ENCODE peak calls at places on chromosomes 11 and 22, in seven cellular contexts. K is lung, Z is GM23338, T is dorsolateral prefrontal cortex, Y is A549, L is AG09309, D is testis. N is an unnamed sample.

GRCh38 chr11:116955548-116955947 is 118.1 kb upstream of the APOA1 start:
- DNase-seq in K (no peak), Z (no peak), T (no peak), Y (no peak), L (no peak), D (no peak), N (no peak)

GRCh38 chr11:13221722-13222121 is 55.9 kb upstream of the BMAL1 start:
- DNase-seq in K (no peak), Z (no peak), T (no peak), Y (no peak), L (no peak), D (no peak), N (no peak)

GRCh38 chr11:100789500-100789899 is 102.4 kb downstream of the ARHGAP42 start:
- DNase-seq in K (no peak), Z (no peak), T (no peak), Y (no peak), L (no peak), D (no peak), N (no peak)

GRCh38 chr11:99682646-99683045 is 661.9 kb downstream of the CNTN5 start:
- DNase-seq in K (no peak), Z (no peak), T (no peak), Y (no peak), L (no peak), D (no peak), N (no peak)

GRCh38 chr11:66845876-66846212 is 2.6 kb downstream of the RCE1 start:
- DNase-seq in K (no peak), Z (no peak), T (no peak), Y (no peak), L (no peak), D (peak; percentile 13), N (no peak)

GRCh38 chr11:115222863-115223530 is 281.2 kb downstream of the CADM1 start:
- DNase-seq in K (no peak), Z (no peak), T (no peak), Y (no peak), L (no peak), D (no peak), N (no peak)

GRCh38 chr22:45911601-45912271 is 65.2 kb downstream of the WNT7B start:
- DNase-seq in K (peak; percentile 84), Z (no peak), T (no peak), Y (peak; percentile 72), L (no peak), D (no peak), N (no peak)

GRCh38 chr11:2838676-2839075 is 46.9 kb downstream of the CDKN1C start:
- DNase-seq in K (no peak), Z (no peak), T (no peak), Y (no peak), L (no peak), D (no peak), N (no peak)

GRCh38 chr22:48240935-48241230 is 1478.4 kb downstream of the TBC1D22A start:
- DNase-seq in K (no peak), Z (no peak), T (no peak), Y (no peak), L (no peak), D (peak; percentile 4), N (no peak)

GRCh38 chr11:44817207-44817944 is 90.6 kb downstream of the TSPAN18 start:
- DNase-seq in K (no peak), Z (no peak), T (no peak), Y (no peak), L (no peak), D (no peak), N (no peak)

GRCh38 chr11:95831198-95831883 is 41.0 kb downstream of the CEP57 start:
- DNase-seq in K (no peak), Z (no peak), T (no peak), Y (no peak), L (peak; percentile 87), D (no peak), N (peak; percentile 53)

GRCh38 chr22:37680191-37680851 is 4.9 kb downstream of the LGALS1 start:
- DNase-seq in K (no peak), Z (no peak), T (no peak), Y (no peak), L (no peak), D (no peak), N (no peak)

GRCh38 chr11:93821617-93822016 is 28.8 kb downstream of the VSTM5 start:
- DNase-seq in K (no peak), Z (no peak), T (no peak), Y (no peak), L (no peak), D (no peak), N (peak; percentile 64)

GRCh38 chr11:118618115-118618990 is 10.9 kb downstream of the PHLDB1 start:
- DNase-seq in K (no peak), Z (no peak), T (peak; percentile 83), Y (no peak), L (no peak), D (peak; percentile 78), N (no peak)

GRCh38 chr11:74182635-74183034 is 11.5 kb downstream of the PPME1 start:
- DNase-seq in K (no peak), Z (no peak), T (no peak), Y (no peak), L (no peak), D (no peak), N (no peak)

GRCh38 chr11:89736566-89736965 is 26.5 kb downstream of the TRIM77 start:
- DNase-seq in K (no peak), Z (no peak), T (no peak), Y (no peak), L (no peak), D (no peak), N (no peak)

GRCh38 chr11:99884750-99885149 is 802.3 kb upstream of the ARHGAP42 start:
- DNase-seq in K (no peak), Z (peak; percentile 25), T (no peak), Y (no peak), L (no peak), D (no peak), N (no peak)

GRCh38 chr11:120703358-120704152 is 192.0 kb downstream of the GRIK4 start:
- DNase-seq in K (no peak), Z (no peak), T (no peak), Y (no peak), L (no peak), D (no peak), N (no peak)

GRCh38 chr11:34604216-34604615 is 16.7 kb upstream of the EHF start:
- DNase-seq in K (no peak), Z (no peak), T (no peak), Y (no peak), L (no peak), D (no peak), N (no peak)

GRCh38 chr22:36221799-36222751 is 17.3 kb downstream of the APOL2 start:
- DNase-seq in K (peak; percentile 67), Z (peak; percentile 86), T (peak; percentile 39), Y (peak; percentile 19), L (no peak), D (peak; percentile 70), N (no peak)

GRCh38 chr11:110896358-110896757 is 184.1 kb upstream of the ARHGAP20 start:
- DNase-seq in K (no peak), Z (no peak), T (no peak), Y (no peak), L (peak; percentile 28), D (no peak), N (no peak)

GRCh38 chr11:85941380-85941973 is 86.3 kb downstream of the CCDC83 start:
- DNase-seq in K (peak; percentile 53), Z (peak; percentile 77), T (peak; percentile 63), Y (peak; percentile 47), L (no peak), D (peak; percentile 76), N (no peak)

GRCh38 chr11:75554258-75555022 is 7.6 kb upstream of the SERPINH1 start:
- DNase-seq in K (peak; percentile 74), Z (peak; percentile 88), T (peak; percentile 96), Y (no peak), L (peak; percentile 99), D (peak; percentile 88), N (no peak)

GRCh38 chr11:706957-707816 is 1.2 kb downstream of the EPS8L2 start:
- DNase-seq in K (peak; percentile 66), Z (peak; percentile 62), T (no peak), Y (peak; percentile 74), L (no peak), D (no peak), N (no peak)

GRCh38 chr11:119319702-119320592 is 3.0 kb upstream of the MCAM start:
- DNase-seq in K (peak; percentile 27), Z (no peak), T (peak; percentile 83), Y (no peak), L (no peak), D (no peak), N (no peak)

GRCh38 chr11:124896071-124896750 is 1.5 kb downstream of the ROBO4 start:
- DNase-seq in K (no peak), Z (no peak), T (no peak), Y (no peak), L (no peak), D (no peak), N (no peak)

GRCh38 chr22:31155425-31155824 is 4.6 kb upstream of the RNF185 start:
- DNase-seq in K (no peak), Z (no peak), T (no peak), Y (no peak), L (no peak), D (no peak), N (no peak)
- H3K4me3 ChIP-seq in K (no peak overlapping the region), Z (no peak overlapping the region), T (no peak overlapping the region), Y (no peak overlapping the region), L (no peak overlapping the region), D (no peak overlapping the region), N (no peak overlapping the region)

GRCh38 chr22:49798486-49799151 is 29.1 kb downstream of the BRD1 start:
- DNase-seq in K (no peak), Z (no peak), T (no peak), Y (no peak), L (no peak), D (no peak), N (no peak)
- TF ChIP-seq CTCF in K (no peak), Z (no peak), T (no peak), Y (no peak), L (no peak), D (no peak), N (no peak)

GRCh38 chr11:16607675-16608644 is 130.5 kb upstream of the C11orf58 start:
- DNase-seq in K (peak; percentile 50), Z (peak; percentile 87), T (no peak), Y (no peak), L (no peak), D (peak; percentile 89), N (no peak)

GRCh38 chr11:16605440-16605970 is 132.9 kb upstream of the C11orf58 start:
- DNase-seq in K (no peak), Z (peak; percentile 74), T (no peak), Y (no peak), L (no peak), D (peak; percentile 70), N (no peak)

GRCh38 chr11:16605971-16606783 is 132.3 kb upstream of the C11orf58 start:
- DNase-seq in K (peak; percentile 91), Z (peak; percentile 88), T (peak; percentile 88), Y (peak; percentile 79), L (peak; percentile 52), D (peak; percentile 95), N (peak; percentile 82)

GRCh38 chr11:16604784-16605439 is 133.5 kb upstream of the C11orf58 start:
- DNase-seq in K (peak; percentile 60), Z (peak; percentile 53), T (no peak), Y (peak; percentile 46), L (no peak), D (peak; percentile 26), N (no peak)

GRCh38 chr11:16606784-16607674 is 131.4 kb upstream of the C11orf58 start:
- DNase-seq in K (peak; percentile 51), Z (peak; percentile 58), T (no peak), Y (no peak), L (no peak), D (peak; percentile 32), N (no peak)
- H3K4me3 ChIP-seq in K (peak overlapping the region; percentile 46), Z (peak overlapping the region; percentile 76), T (peak overlapping the region; percentile 57), Y (peak overlapping the region; percentile 50), L (peak overlapping the region; percentile 33), D (peak overlapping the region; percentile 75), N (peak overlapping the region; percentile 74)

GRCh38 chr22:28736296-28737155 is 5.1 kb downstream of the CHEK2 start:
- DNase-seq in K (no peak), Z (peak; percentile 94), T (no peak), Y (no peak), L (no peak), D (no peak), N (no peak)
- TF ChIP-seq CTCF in K (no peak), Z (no peak), T (no peak), Y (no peak), L (no peak), D (no peak), N (no peak)

N was measured in epithelial cell of proximal tubule.